ENCODE peak calls at places on chromosome 18, in four cellular contexts. One of them, this sample, is unnamed.
A peak's percentile ranks its signal among the peaks of the same experiment; 100 is the strongest.

GRCh38 chr18:57432765-57433400 is 2.3 kb upstream of the ONECUT2 start:
- DNase-seq in NCI-H2029 treated with DMSO at 0.1 percent for 48 hours: no peak
- DNase-seq in Calu3: peak; percentile 56
- DNase-seq in activated naive CD8-positive, alpha-beta T cell treated with anti-CD3 and anti-CD28 coated beads for 36 hours: no peak
- DNase-seq in this sample: no peak

GRCh38 chr18:9782073-9782857 is 74.2 kb downstream of the RAB31 start:
- DNase-seq in NCI-H2029 treated with DMSO at 0.1 percent for 48 hours: no peak
- DNase-seq in Calu3: no peak
- DNase-seq in activated naive CD8-positive, alpha-beta T cell treated with anti-CD3 and anti-CD28 coated beads for 36 hours: no peak
- DNase-seq in this sample: peak; percentile 53

GRCh38 chr18:34729264-34729663 is 19.2 kb downstream of the DTNA start:
- DNase-seq in NCI-H2029 treated with DMSO at 0.1 percent for 48 hours: no peak
- DNase-seq in Calu3: peak; percentile 50
- DNase-seq in activated naive CD8-positive, alpha-beta T cell treated with anti-CD3 and anti-CD28 coated beads for 36 hours: no peak
- DNase-seq in this sample: peak; percentile 25

GRCh38 chr18:54939375-54939917 is 19.8 kb downstream of the CCDC68 start:
- DNase-seq in NCI-H2029 treated with DMSO at 0.1 percent for 48 hours: no peak
- DNase-seq in Calu3: no peak
- DNase-seq in activated naive CD8-positive, alpha-beta T cell treated with anti-CD3 and anti-CD28 coated beads for 36 hours: no peak
- DNase-seq in this sample: no peak

GRCh38 chr18:5582054-5582453 is 38.3 kb upstream of the EPB41L3 start:
- DNase-seq in NCI-H2029 treated with DMSO at 0.1 percent for 48 hours: no peak
- DNase-seq in Calu3: no peak
- DNase-seq in activated naive CD8-positive, alpha-beta T cell treated with anti-CD3 and anti-CD28 coated beads for 36 hours: no peak
- DNase-seq in this sample: no peak

GRCh38 chr18:63195410-63196159 is 124.0 kb downstream of the BCL2 start:
- DNase-seq in NCI-H2029 treated with DMSO at 0.1 percent for 48 hours: no peak
- DNase-seq in Calu3: no peak
- DNase-seq in activated naive CD8-positive, alpha-beta T cell treated with anti-CD3 and anti-CD28 coated beads for 36 hours: no peak
- DNase-seq in this sample: no peak

GRCh38 chr18:12460874-12461273 is 53.1 kb downstream of the PRELID3A start:
- DNase-seq in NCI-H2029 treated with DMSO at 0.1 percent for 48 hours: no peak
- DNase-seq in Calu3: no peak
- DNase-seq in activated naive CD8-positive, alpha-beta T cell treated with anti-CD3 and anti-CD28 coated beads for 36 hours: no peak
- DNase-seq in this sample: no peak

GRCh38 chr18:79197531-79197930 is 128.3 kb downstream of the ATP9B start:
- DNase-seq in NCI-H2029 treated with DMSO at 0.1 percent for 48 hours: no peak
- DNase-seq in Calu3: no peak
- DNase-seq in activated naive CD8-positive, alpha-beta T cell treated with anti-CD3 and anti-CD28 coated beads for 36 hours: no peak
- DNase-seq in this sample: no peak

GRCh38 chr18:32255570-32255969 is 65.7 kb downstream of the MEP1B start:
- DNase-seq in NCI-H2029 treated with DMSO at 0.1 percent for 48 hours: no peak
- DNase-seq in Calu3: no peak
- DNase-seq in activated naive CD8-positive, alpha-beta T cell treated with anti-CD3 and anti-CD28 coated beads for 36 hours: no peak
- DNase-seq in this sample: no peak

GRCh38 chr18:12281861-12282260 is 26.2 kb upstream of the TUBB6 start:
- DNase-seq in NCI-H2029 treated with DMSO at 0.1 percent for 48 hours: no peak
- DNase-seq in Calu3: no peak
- DNase-seq in activated naive CD8-positive, alpha-beta T cell treated with anti-CD3 and anti-CD28 coated beads for 36 hours: no peak
- DNase-seq in this sample: no peak

GRCh38 chr18:55869965-55870585 is 282.1 kb upstream of the TCF4 start:
- DNase-seq in NCI-H2029 treated with DMSO at 0.1 percent for 48 hours: no peak
- DNase-seq in Calu3: no peak
- DNase-seq in activated naive CD8-positive, alpha-beta T cell treated with anti-CD3 and anti-CD28 coated beads for 36 hours: no peak
- DNase-seq in this sample: no peak

GRCh38 chr18:13725566-13726227 is 661 bp downstream of the FAM210A start:
- DNase-seq in NCI-H2029 treated with DMSO at 0.1 percent for 48 hours: no peak
- DNase-seq in Calu3: no peak
- DNase-seq in activated naive CD8-positive, alpha-beta T cell treated with anti-CD3 and anti-CD28 coated beads for 36 hours: no peak
- DNase-seq in this sample: peak; percentile 23

GRCh38 chr18:3261393-3262233 is at the start of gene MYL12B:
- DNase-seq in NCI-H2029 treated with DMSO at 0.1 percent for 48 hours: no peak
- DNase-seq in Calu3: peak; percentile 89
- DNase-seq in activated naive CD8-positive, alpha-beta T cell treated with anti-CD3 and anti-CD28 coated beads for 36 hours: peak; percentile 85
- DNase-seq in this sample: peak; percentile 88

GRCh38 chr18:79485788-79486355 is 90.1 kb downstream of the NFATC1 start:
- DNase-seq in NCI-H2029 treated with DMSO at 0.1 percent for 48 hours: no peak
- DNase-seq in Calu3: no peak
- DNase-seq in activated naive CD8-positive, alpha-beta T cell treated with anti-CD3 and anti-CD28 coated beads for 36 hours: no peak
- DNase-seq in this sample: no peak

GRCh38 chr18:59659486-59660187 is 37.6 kb downstream of the CCBE1 start:
- DNase-seq in NCI-H2029 treated with DMSO at 0.1 percent for 48 hours: no peak
- DNase-seq in Calu3: no peak
- DNase-seq in activated naive CD8-positive, alpha-beta T cell treated with anti-CD3 and anti-CD28 coated beads for 36 hours: no peak
- DNase-seq in this sample: no peak

GRCh38 chr18:33560686-33561370 is 17.2 kb upstream of the ASXL3 start:
- DNase-seq in NCI-H2029 treated with DMSO at 0.1 percent for 48 hours: no peak
- DNase-seq in Calu3: no peak
- DNase-seq in activated naive CD8-positive, alpha-beta T cell treated with anti-CD3 and anti-CD28 coated beads for 36 hours: no peak
- DNase-seq in this sample: peak; percentile 31